ENCODE peak calls at places on chromosomes 16 and 17, in four cellular contexts. F is K562, J is WTC11, N is HepG2. I is an unnamed sample.
A peak's percentile ranks its signal among the peaks of the same experiment; 100 is the strongest.

GRCh38 chr17:68196394-68197090 is 51.3 kb upstream of the AMZ2 start:
- DNase-seq in F (no peak), J (no peak), N (no peak), I (no peak)

GRCh38 chr16:57367111-57367752 is 5.1 kb upstream of the CX3CL1 start:
- DNase-seq in F (no peak), J (no peak), N (no peak), I (no peak)

GRCh38 chr17:61656721-61657217 is 65.8 kb upstream of the NACA2 start:
- DNase-seq in F (no peak), J (no peak), N (no peak), I (no peak)

GRCh38 chr17:50290074-50290702 is 15.9 kb downstream of the TMEM92 start:
- DNase-seq in F (no peak), J (no peak), N (no peak), I (peak; percentile 87)

GRCh38 chr17:73872816-73873215 is 228.6 kb upstream of the SDK2 start:
- DNase-seq in F (no peak), J (no peak), N (no peak), I (no peak)

GRCh38 chr16:81237282-81237681 is 1.2 kb upstream of the BCO1 start:
- DNase-seq in F (no peak), J (no peak), N (no peak), I (no peak)

GRCh38 chr17:75356260-75356937 is 49.1 kb downstream of the GRB2 start:
- DNase-seq in F (no peak), J (no peak), N (peak; percentile 38), I (no peak)

GRCh38 chr16:77289331-77289809 is 90.2 kb downstream of the SYCE1L start:
- DNase-seq in F (no peak), J (no peak), N (no peak), I (peak; percentile 20)

GRCh38 chr17:57724038-57724728 is 20.9 kb downstream of the CCDC182 start:
- DNase-seq in F (no peak), J (no peak), N (no peak), I (no peak)

GRCh38 chr17:77281904-77282367 is 141.2 kb downstream of the SEC14L1 start:
- DNase-seq in F (no peak), J (peak; percentile 25), N (no peak), I (peak; percentile 74)

GRCh38 chr17:29699283-29699682 is 76.6 kb upstream of the CORO6 start:
- DNase-seq in F (no peak), J (no peak), N (no peak), I (no peak)

GRCh38 chr16:3979518-3979917 is 99.0 kb upstream of the CREBBP start:
- DNase-seq in F (no peak), J (no peak), N (no peak), I (no peak)

GRCh38 chr16:47888142-47888541 is 267.7 kb downstream of the ABCC12 start:
- DNase-seq in F (no peak), J (no peak), N (peak; percentile 75), I (peak; percentile 13)

GRCh38 chr16:85955566-85955965 is 56.6 kb downstream of the IRF8 start:
- DNase-seq in F (no peak), J (no peak), N (no peak), I (no peak)

GRCh38 chr16:27538508-27538907 is 11.2 kb downstream of the GTF3C1 start:
- DNase-seq in F (peak; percentile 51), J (no peak), N (no peak), I (no peak)

GRCh38 chr16:27824006-27824405 is 239.5 kb downstream of the GSG1L start:
- DNase-seq in F (no peak), J (no peak), N (no peak), I (no peak)

GRCh38 chr17:49495842-49496182 is 719 bp downstream of the NGFR start:
- DNase-seq in F (no peak), J (peak; percentile 52), N (no peak), I (no peak)

GRCh38 chr17:64291268-64291851 is 28.3 kb upstream of the TEX2 start:
- DNase-seq in F (peak; percentile 50), J (no peak), N (peak; percentile 63), I (no peak)

GRCh38 chr17:49414622-49415350 is at the start of gene PHB1:
- DNase-seq in F (peak; percentile 97), J (peak; percentile 96), N (peak; percentile 99), I (peak; percentile 98)

GRCh38 chr17:70405492-70406220 is 236.3 kb downstream of the KCNJ2 start:
- DNase-seq in F (no peak), J (no peak), N (no peak), I (peak; percentile 71)

GRCh38 chr17:42683407-42684031 is 1.2 kb downstream of the CNTNAP1 start:
- DNase-seq in F (no peak), J (peak; percentile 66), N (no peak), I (no peak)

GRCh38 chr16:17403859-17404545 is 66.8 kb downstream of the XYLT1 start:
- DNase-seq in F (no peak), J (no peak), N (no peak), I (no peak)

GRCh38 chr16:14335297-14335696 is 264.2 kb downstream of the MRTFB start:
- DNase-seq in F (peak; percentile 68), J (no peak), N (no peak), I (peak; percentile 26)

GRCh38 chr16:12120331-12120981 is 143.9 kb downstream of the SNX29 start:
- DNase-seq in F (no peak), J (no peak), N (no peak), I (no peak)

GRCh38 chr16:78381060-78381459 is 281.6 kb downstream of the WWOX start:
- DNase-seq in F (no peak), J (no peak), N (no peak), I (no peak)

GRCh38 chr16:10675221-10675620 is 19.5 kb downstream of the TEKT5 start:
- DNase-seq in F (no peak), J (no peak), N (no peak), I (no peak)

GRCh38 chr16:88131966-88132365 is 180.7 kb downstream of the BANP start:
- DNase-seq in F (no peak), J (no peak), N (no peak), I (no peak)
- TF ChIP-seq HMGXB4 in F (no peak), J (no peak), N (no peak), I (no peak)

DNA sequence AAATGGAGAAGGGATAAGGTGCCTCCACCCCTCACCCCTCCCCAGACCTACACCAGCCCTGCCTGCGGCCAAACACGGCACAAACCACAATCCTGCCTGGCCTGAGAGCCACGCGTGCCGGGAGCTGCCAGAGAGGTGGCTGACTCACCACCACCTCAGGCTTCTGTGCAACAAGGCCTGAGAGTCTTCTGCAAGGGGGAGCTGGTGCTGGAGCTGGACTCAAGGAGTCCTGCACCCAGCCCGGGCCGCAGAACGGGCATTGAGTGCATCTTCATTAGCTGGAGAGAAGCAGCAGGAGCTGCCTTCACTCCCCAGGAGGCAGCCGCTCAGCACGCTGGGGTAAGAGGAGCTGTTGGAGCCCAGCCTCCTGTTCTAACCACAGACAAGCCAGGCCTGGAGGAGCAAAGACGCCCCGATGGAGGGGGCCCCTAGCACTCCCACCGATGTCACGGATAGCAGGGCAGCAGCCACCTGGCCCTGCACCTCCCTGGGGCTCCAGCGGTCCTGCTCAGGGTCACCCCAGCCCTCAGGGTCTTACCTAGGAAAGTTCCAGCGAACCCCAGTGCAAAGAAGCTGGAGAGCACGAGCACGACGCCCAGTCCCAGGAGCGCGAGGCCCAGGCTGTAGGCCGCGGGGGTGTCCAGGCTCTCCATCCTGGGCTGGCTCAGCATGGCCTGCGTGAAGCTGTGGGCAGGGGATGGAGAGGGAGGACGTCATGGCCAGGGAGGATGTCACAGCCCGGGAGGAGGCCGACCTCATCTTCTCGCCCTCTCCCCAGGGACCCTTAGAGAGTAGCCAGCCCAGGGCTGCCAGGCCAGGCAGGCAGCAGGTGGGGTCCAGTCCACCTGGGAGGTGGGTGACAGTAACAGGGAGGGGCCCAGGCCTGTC is 16.0 kb upstream of the RASD1 start:
- DNase-seq in F (peak; percentile 22), J (no peak), N (no peak), I (peak; percentile 54)
- TF ChIP-seq HMGXB4 in F (no peak), J (no peak), N (no peak), I (no peak)

GRCh38 chr16:66616592-66616991 is 12.1 kb downstream of the CMTM3 start:
- DNase-seq in F (no peak), J (no peak), N (no peak), I (no peak)

GRCh38 chr16:66616169-66616568 is 11.7 kb downstream of the CMTM3 start:
- DNase-seq in F (no peak), J (no peak), N (no peak), I (no peak)

GRCh38 chr16:66618588-66618987 is 14.1 kb downstream of the CMTM3 start:
- DNase-seq in F (no peak), J (no peak), N (no peak), I (no peak)

GRCh38 chr16:66617728-66618127 is 13.2 kb downstream of the CMTM3 start:
- DNase-seq in F (peak; percentile 66), J (no peak), N (no peak), I (no peak)

GRCh38 chr16:66617010-66617434 is 12.5 kb downstream of the CMTM3 start:
- DNase-seq in F (no peak), J (no peak), N (peak; percentile 61), I (no peak)
- TF ChIP-seq HMGXB4 in F (no peak), J (no peak), N (no peak), I (no peak)

GRCh38 chr16:75566889-75567255 is 693 bp downstream of the GABARAPL2 start:
- DNase-seq in F (peak; percentile 48), J (peak; percentile 33), N (no peak), I (no peak)
- TF ChIP-seq HMGXB4 in F (no peak), J (no peak), N (no peak), I (no peak)

GRCh38 chr17:47872651-47873161 is 21.7 kb upstream of the SP6 start:
- DNase-seq in F (no peak), J (peak; percentile 51), N (no peak), I (no peak)

GRCh38 chr17:47873200-47874090 is 22.5 kb upstream of the SP6 start:
- DNase-seq in F (no peak), J (no peak), N (no peak), I (no peak)

GRCh38 chr17:47870042-47870441 is 19.1 kb upstream of the SP6 start:
- DNase-seq in F (peak; percentile 57), J (no peak), N (peak; percentile 25), I (no peak)

GRCh38 chr17:47871048-47871447 is 20.1 kb upstream of the SP6 start:
- DNase-seq in F (no peak), J (no peak), N (no peak), I (no peak)

GRCh38 chr17:47872019-47872650 is 21.2 kb upstream of the SP6 start:
- DNase-seq in F (no peak), J (peak; percentile 64), N (no peak), I (no peak)
- TF ChIP-seq HMGXB4 in F (no peak), J (no peak), N (no peak), I (no peak)

GRCh38 chr17:2967515-2967914 is 95.9 kb downstream of the OR1D5 start:
- DNase-seq in F (no peak), J (no peak), N (no peak), I (no peak)
- TF ChIP-seq HMGXB4 in F (no peak), J (no peak), N (no peak), I (no peak)

DNA sequence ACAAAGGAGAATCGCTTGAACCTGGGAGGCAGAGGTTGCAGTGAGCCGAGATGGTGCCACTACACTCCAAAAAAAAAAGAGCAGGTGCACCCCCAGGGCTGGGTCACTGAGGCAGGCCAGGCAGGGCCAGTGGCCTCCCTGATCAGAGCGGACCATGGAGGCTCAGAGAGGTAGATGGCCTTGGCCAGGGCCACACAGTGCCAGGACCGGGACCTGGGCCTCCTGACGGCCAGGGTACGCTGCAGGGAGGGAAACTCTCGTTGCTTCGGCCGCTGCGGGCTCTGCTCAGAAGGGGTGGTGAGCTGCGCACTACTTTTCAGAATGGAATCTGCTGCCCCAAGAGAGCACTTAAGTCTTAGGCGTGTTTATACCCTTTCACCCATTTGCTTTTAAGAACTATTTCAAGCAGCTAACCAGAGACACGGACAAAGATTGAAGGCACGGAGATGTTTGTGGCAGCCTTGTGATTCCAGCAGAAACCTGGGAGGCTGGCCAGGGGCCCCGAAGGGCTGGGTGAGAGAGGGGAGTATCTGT is 17.1 kb downstream of the MYO1C start:
- DNase-seq in F (no peak), J (no peak), N (no peak), I (no peak)
- TF ChIP-seq HMGXB4 in F (no peak), J (no peak), N (no peak), I (no peak)